ENCODE peak calls at places on chromosome 9, in four cellular contexts. E is PC-3, D is cardiac muscle cell, Z is thoracic aorta. H is an unnamed sample.

GRCh38 chr9:112029921-112030444 is 133.4 kb downstream of the UGCG start:
- DNase-seq in E (peak; percentile 79), D (peak; percentile 14), Z (no peak), H (no peak)

GRCh38 chr9:28887188-28887884 is 1314.1 kb upstream of the C9orf72 start:
- DNase-seq in E (no peak), D (no peak), Z (no peak), H (no peak)

GRCh38 chr9:93259490-93260289 is 75.8 kb downstream of the WNK2 start:
- DNase-seq in E (no peak), D (no peak), Z (no peak), H (no peak)

GRCh38 chr9:17789316-17789715 is 210.4 kb downstream of the SH3GL2 start:
- DNase-seq in E (no peak), D (no peak), Z (no peak), H (no peak)

GRCh38 chr9:22114956-22115355 is 105.9 kb upstream of the CDKN2B start:
- DNase-seq in E (peak; percentile 14), D (no peak), Z (no peak), H (no peak)

GRCh38 chr9:4463824-4464223 is 26.4 kb upstream of the SLC1A1 start:
- DNase-seq in E (no peak), D (no peak), Z (no peak), H (no peak)

GRCh38 chr9:114008667-114009410 is 69.3 kb downstream of the AMBP start:
- DNase-seq in E (no peak), D (no peak), Z (no peak), H (no peak)

GRCh38 chr9:5563417-5563815 is 53.1 kb downstream of the PDCD1LG2 start:
- DNase-seq in E (no peak), D (no peak), Z (no peak), H (no peak)

GRCh38 chr9:137286980-137287383 is 9.5 kb downstream of the TOR4A start:
- DNase-seq in E (peak; percentile 72), D (peak; percentile 61), Z (no peak), H (no peak)

GRCh38 chr9:4662108-4662988 is at the start of gene PLPP6:
- DNase-seq in E (peak; percentile 90), D (peak; percentile 91), Z (peak; percentile 51), H (peak; percentile 84)

GRCh38 chr9:115164511-115164974 is 46.6 kb upstream of the TNC start:
- DNase-seq in E (peak; percentile 93), D (no peak), Z (no peak), H (peak; percentile 12)

DNA sequence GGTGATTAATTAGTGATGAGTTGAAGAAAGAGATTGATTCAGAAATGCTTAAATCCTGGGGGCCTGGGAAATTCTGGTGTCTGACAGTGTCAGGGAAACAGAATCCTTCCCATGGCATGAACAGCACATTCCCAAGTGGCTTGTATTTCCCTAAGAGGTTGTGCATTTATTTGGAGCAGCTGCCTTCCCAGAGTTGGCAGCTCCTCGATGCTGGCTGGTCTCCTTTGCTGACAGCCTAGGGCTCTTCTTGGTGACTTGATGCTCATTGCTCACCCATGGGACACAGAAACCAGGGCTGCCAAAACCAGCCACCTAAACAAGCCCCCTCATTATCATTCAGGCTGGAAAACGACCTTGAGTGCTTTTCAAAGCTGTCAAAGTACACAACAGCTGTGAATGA is 24.3 kb downstream of the ENHO start:
- DNase-seq in E (no peak), D (no peak), Z (no peak), H (no peak)
- H3K27ac ChIP-seq in E (no peak overlapping the region), D (no peak overlapping the region), Z (no peak overlapping the region), H (no peak overlapping the region)

DNA sequence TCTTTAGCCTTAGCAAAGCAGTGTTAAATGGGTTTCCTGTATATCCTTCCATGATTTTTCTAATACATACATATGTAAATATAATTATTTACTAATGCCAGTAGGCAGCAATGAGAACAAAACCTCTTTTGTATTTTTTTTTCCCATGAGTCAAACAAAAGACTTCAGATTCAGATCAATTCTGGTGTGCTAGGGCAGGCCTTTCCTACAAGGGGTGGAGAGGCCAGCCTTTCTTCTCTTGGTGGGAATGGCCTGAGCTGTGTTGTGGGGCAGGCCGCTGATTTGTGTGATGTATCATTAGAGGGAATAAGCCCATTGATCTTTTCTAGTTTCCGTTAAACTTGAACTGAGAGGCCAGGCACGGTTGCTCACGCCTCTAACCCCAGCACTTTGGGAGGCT is 115.5 kb upstream of the DMRT1 start:
- DNase-seq in E (no peak), D (no peak), Z (no peak), H (no peak)
- H3K27ac ChIP-seq in E (no peak overlapping the region), D (no peak overlapping the region), Z (peak overlapping the region; percentile 91), H (peak overlapping the region; percentile 77)

DNA sequence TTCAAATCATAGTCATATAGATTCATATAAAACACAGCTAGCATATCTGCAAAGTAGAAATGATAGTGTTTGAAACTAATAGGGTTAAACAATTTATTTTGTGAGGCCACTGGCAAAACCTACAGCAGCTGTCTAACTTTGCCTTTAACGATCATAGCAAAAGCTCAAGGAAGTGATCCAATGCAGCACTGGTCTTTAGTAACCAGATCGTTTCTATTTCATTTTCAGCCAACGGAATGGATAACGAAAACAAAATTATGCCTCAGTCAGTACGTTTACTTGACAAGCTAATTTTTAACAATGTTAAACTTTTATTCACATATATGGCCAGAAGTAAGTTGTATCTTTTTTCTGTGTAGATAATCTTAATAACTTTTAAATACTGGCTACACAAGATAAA is 17.7 kb downstream of the MLLT3 start:
- DNase-seq in E (no peak), D (no peak), Z (no peak), H (no peak)
- H3K27ac ChIP-seq in E (no peak overlapping the region), D (no peak overlapping the region), Z (no peak overlapping the region), H (no peak overlapping the region)

DNA sequence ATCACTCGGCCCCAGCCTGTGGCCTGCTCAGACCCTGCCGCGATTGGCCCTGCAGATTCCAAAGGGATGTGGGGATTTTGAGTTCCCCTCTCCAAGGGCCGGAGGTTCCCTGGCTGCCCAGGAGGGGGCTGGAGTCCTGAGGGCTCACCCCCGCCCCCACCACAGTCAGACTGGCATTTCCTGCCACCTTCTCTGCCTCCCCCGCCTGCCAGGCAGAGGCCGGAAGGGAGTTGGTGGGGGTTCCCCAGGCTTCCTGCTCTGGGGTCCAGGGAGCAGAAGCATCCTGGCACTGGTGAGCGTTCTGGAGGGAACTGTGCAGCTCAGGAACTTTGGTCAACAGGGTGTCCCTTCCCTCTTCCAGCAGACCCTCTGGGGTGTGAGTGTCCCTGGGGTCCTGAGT is 70.6 kb downstream of the RXRA start:
- DNase-seq in E (no peak), D (no peak), Z (no peak), H (no peak)
- H3K27ac ChIP-seq in E (no peak overlapping the region), D (no peak overlapping the region), Z (peak overlapping the region; percentile 15), H (no peak overlapping the region)

GRCh38 chr9:15104826-15105420 is 194.7 kb upstream of the FREM1 start:
- DNase-seq in E (peak; percentile 56), D (peak; percentile 66), Z (no peak), H (no peak)

GRCh38 chr9:15101046-15101445 is 190.8 kb upstream of the FREM1 start:
- DNase-seq in E (no peak), D (no peak), Z (no peak), H (no peak)

GRCh38 chr9:15103321-15103720 is 193.1 kb upstream of the FREM1 start:
- DNase-seq in E (no peak), D (no peak), Z (no peak), H (no peak)
- H3K27ac ChIP-seq in E (no peak overlapping the region), D (no peak overlapping the region), Z (no peak overlapping the region), H (no peak overlapping the region)

GRCh38 chr9:120890415-120891254 is 13.6 kb upstream of the PHF19 start:
- DNase-seq in E (no peak), D (no peak), Z (no peak), H (no peak)

GRCh38 chr9:120888626-120889025 is 11.6 kb upstream of the PHF19 start:
- DNase-seq in E (no peak), D (no peak), Z (no peak), H (no peak)

GRCh38 chr9:120892177-120892747 is 15.3 kb upstream of the PHF19 start:
- DNase-seq in E (no peak), D (no peak), Z (no peak), H (no peak)

GRCh38 chr9:120891255-120891954 is 14.4 kb upstream of the PHF19 start:
- DNase-seq in E (no peak), D (no peak), Z (no peak), H (no peak)

DNA sequence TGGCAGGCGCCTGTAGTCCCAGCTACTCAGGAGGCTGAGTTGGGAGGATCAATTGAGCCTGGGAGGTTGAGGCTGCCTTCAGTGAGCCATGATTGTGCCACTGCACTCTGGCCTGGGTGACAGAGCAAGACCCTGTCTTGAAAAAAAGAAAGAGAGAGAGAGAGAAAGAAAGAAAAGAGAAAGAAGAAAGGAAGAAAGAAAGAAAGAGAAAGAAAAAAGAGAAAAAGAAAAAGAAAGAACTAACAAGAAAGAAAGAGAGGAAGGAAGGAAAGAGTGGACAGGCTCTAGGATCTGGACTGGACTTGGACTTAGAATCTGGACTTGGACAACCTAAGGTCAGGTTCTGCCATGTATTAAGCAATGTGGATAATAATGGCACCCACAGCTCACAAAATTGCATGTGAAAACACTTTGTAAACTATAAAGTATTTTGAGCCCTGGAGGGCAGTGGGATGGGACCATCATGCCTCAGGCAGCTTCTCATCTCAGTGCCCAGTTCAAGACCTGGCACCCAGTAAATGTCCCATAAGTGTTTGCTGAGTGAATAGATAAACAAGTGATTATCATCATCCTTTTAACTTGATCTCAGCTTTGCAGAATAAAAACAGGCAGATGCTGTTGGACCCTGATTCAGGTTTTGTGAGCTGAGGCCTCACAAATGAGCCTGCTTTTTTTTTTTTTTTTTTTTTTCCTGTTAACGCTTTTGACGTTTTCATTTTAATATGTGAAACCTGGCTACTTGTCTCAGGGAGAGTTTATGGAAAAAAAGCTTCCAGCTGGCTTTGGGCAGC is 12.8 kb upstream of the PHF19 start:
- DNase-seq in E (no peak), D (no peak), Z (no peak), H (no peak)
- H3K27ac ChIP-seq in E (no peak overlapping the region), D (no peak overlapping the region), Z (peak overlapping the region; percentile 69), H (no peak overlapping the region)

H was measured in substantia nigra.